ENCODE peak calls at places on chromosomes 2 and 18, in four cellular contexts. M is IMR-90; A is activated naive CD4-positive, alpha-beta T cell; R is HEK293T. P is an unnamed sample.

GRCh38 chr18:42437001-42437400 is 482.0 kb downstream of the PIK3C3 start:
- DNase-seq in M (no peak), A (no peak), R (no peak), P (no peak)

GRCh38 chr2:19623488-19623887 is 265.1 kb upstream of the OSR1 start:
- DNase-seq in M (peak; percentile 60), A (no peak), R (no peak), P (no peak)

GRCh38 chr2:181197140-181197760 is 216.8 kb downstream of the UBE2E3 start:
- DNase-seq in M (no peak), A (no peak), R (no peak), P (no peak)

GRCh38 chr2:153354406-153354805 is 124.2 kb downstream of the RPRM start:
- DNase-seq in M (no peak), A (no peak), R (no peak), P (no peak)

GRCh38 chr2:147689510-147689909 is 155.3 kb upstream of the ACVR2A start:
- DNase-seq in M (no peak), A (no peak), R (no peak), P (no peak)

GRCh38 chr18:23568265-23568664 is 18.0 kb downstream of the NPC1 start:
- DNase-seq in M (no peak), A (no peak), R (no peak), P (no peak)

GRCh38 chr2:133836691-133837090 is 268.4 kb upstream of the NCKAP5 start:
- DNase-seq in M (peak; percentile 70), A (no peak), R (no peak), P (no peak)

GRCh38 chr2:88234760-88235159 is 64.6 kb downstream of the THNSL2 start:
- DNase-seq in M (no peak), A (no peak), R (no peak), P (no peak)

GRCh38 chr2:73652348-73652747 is 10.1 kb upstream of the NAT8 start:
- DNase-seq in M (no peak), A (no peak), R (no peak), P (no peak)

GRCh38 chr2:75055820-75056675 is 97.6 kb downstream of the POLE4 start:
- DNase-seq in M (peak; percentile 38), A (no peak), R (no peak), P (no peak)

GRCh38 chr2:180324191-180324590 is 317.1 kb upstream of the CWC22 start:
- DNase-seq in M (no peak), A (no peak), R (no peak), P (no peak)

GRCh38 chr18:22311301-22311700 is 106.4 kb downstream of the CTAGE1 start:
- DNase-seq in M (peak; percentile 83), A (no peak), R (no peak), P (no peak)

GRCh38 chr2:7358865-7359264 is 441.7 kb downstream of the RNF144A start:
- DNase-seq in M (no peak), A (no peak), R (no peak), P (no peak)

GRCh38 chr18:9642799-9643445 is 28.6 kb upstream of the PPP4R1 start:
- DNase-seq in M (no peak), A (no peak), R (no peak), P (no peak)

GRCh38 chr2:4618141-4618540 is 914.8 kb downstream of the DCDC2C start:
- DNase-seq in M (no peak), A (no peak), R (no peak), P (no peak)

GRCh38 chr2:71454221-71455010 is 1.1 kb downstream of the DYSF start:
- DNase-seq in M (no peak), A (no peak), R (no peak), P (no peak)

GRCh38 chr2:231715988-231716616 is 7.8 kb downstream of the PTMA start:
- DNase-seq in M (peak; percentile 62), A (no peak), R (no peak), P (no peak)

GRCh38 chr18:79943608-79944125 is 7.8 kb downstream of the SLC66A2 start:
- DNase-seq in M (no peak), A (no peak), R (no peak), P (no peak)

GRCh38 chr18:49459404-49460171 is 857 bp downstream of the DYM start:
- DNase-seq in M (peak; percentile 12), A (no peak), R (no peak), P (no peak)

GRCh38 chr2:16225071-16225470 is 284.7 kb downstream of the MYCN start:
- DNase-seq in M (no peak), A (no peak), R (no peak), P (no peak)

GRCh38 chr2:85999131-85999831 is 106.4 kb downstream of the POLR1A start:
- DNase-seq in M (peak; percentile 49), A (peak; percentile 17), R (no peak), P (no peak)

GRCh38 chr2:118423776-118424175 is 335.5 kb downstream of the INSIG2 start:
- DNase-seq in M (no peak), A (no peak), R (no peak), P (no peak)

GRCh38 chr18:48342588-48342987 is 66.6 kb downstream of the ZBTB7C start:
- DNase-seq in M (no peak), A (no peak), R (no peak), P (no peak)

GRCh38 chr2:52395912-52396311 is 1364.0 kb upstream of the NRXN1 start:
- DNase-seq in M (peak; percentile 77), A (no peak), R (no peak), P (no peak)

GRCh38 chr2:45681675-45682074 is 30.2 kb downstream of the PRKCE start:
- DNase-seq in M (peak; percentile 88), A (no peak), R (peak; percentile 12), P (no peak)

GRCh38 chr2:134736167-134736885 is 17.5 kb upstream of the TMEM163 start:
- DNase-seq in M (peak; percentile 50), A (no peak), R (no peak), P (no peak)

GRCh38 chr2:43592443-43592842 is 3.4 kb downstream of the THADA start:
- DNase-seq in M (no peak), A (no peak), R (no peak), P (no peak)

GRCh38 chr2:238573916-238574315 is 147.2 kb downstream of the ASB1 start:
- DNase-seq in M (no peak), A (no peak), R (no peak), P (no peak)

GRCh38 chr2:80020061-80020460 is 284.5 kb downstream of the LRRTM1 start:
- DNase-seq in M (peak; percentile 52), A (no peak), R (no peak), P (no peak)

GRCh38 chr18:76658627-76659026 is 163.6 kb upstream of the ZNF516 start:
- DNase-seq in M (no peak), A (no peak), R (peak; percentile 53), P (no peak)

GRCh38 chr18:79397288-79397829 is 1.6 kb downstream of the NFATC1 start:
- DNase-seq in M (no peak), A (no peak), R (no peak), P (no peak)

GRCh38 chr2:224929512-224929911 is 112.8 kb downstream of the DOCK10 start:
- DNase-seq in M (no peak), A (no peak), R (no peak), P (no peak)

GRCh38 chr2:28624798-28625701 is 126.6 kb upstream of the PPP1CB start:
- DNase-seq in M (peak; percentile 63), A (no peak), R (no peak), P (no peak)

GRCh38 chr2:134142903-134143302 is 111.0 kb upstream of the MGAT5 start:
- DNase-seq in M (peak; percentile 39), A (no peak), R (no peak), P (no peak)

GRCh38 chr2:200509227-200509607 is 651 bp downstream of the KCTD18 start:
- DNase-seq in M (no peak), A (no peak), R (peak; percentile 35), P (no peak)

P was measured in thoracic aorta.